ENCODE peak calls at places on chromosomes 11 and 22, in four cellular contexts. One of them, this sample, is unnamed.

GRCh38 chr11:36510567-36511020 is 522 bp upstream of the TRAF6 start:
- DNase-seq in pancreas: no peak
- DNase-seq in osteoblast: peak; percentile 39
- DNase-seq in lower lobe of right lung: no peak
- DNase-seq in this sample: no peak

GRCh38 chr22:41123151-41123550 is 30.8 kb downstream of the EP300 start:
- DNase-seq in pancreas: no peak
- DNase-seq in osteoblast: no peak
- DNase-seq in lower lobe of right lung: no peak
- DNase-seq in this sample: no peak

GRCh38 chr11:35158371-35159081 is 19.6 kb downstream of the CD44 start:
- DNase-seq in pancreas: no peak
- DNase-seq in osteoblast: peak; percentile 2
- DNase-seq in lower lobe of right lung: no peak
- DNase-seq in this sample: peak; percentile 75

GRCh38 chr11:68043349-68044144 is 4.7 kb downstream of the TCIRG1 start:
- DNase-seq in pancreas: peak; percentile 56
- DNase-seq in osteoblast: peak; percentile 94
- DNase-seq in lower lobe of right lung: no peak
- DNase-seq in this sample: peak; percentile 80

GRCh38 chr11:34250732-34251639 is 106.8 kb downstream of the ABTB2 start:
- DNase-seq in pancreas: no peak
- DNase-seq in osteoblast: peak; percentile 83
- DNase-seq in lower lobe of right lung: peak; percentile 67
- DNase-seq in this sample: no peak

GRCh38 chr11:119651802-119652584 is 77.0 kb downstream of the NECTIN1 start:
- DNase-seq in pancreas: peak; percentile 72
- DNase-seq in osteoblast: peak; percentile 35
- DNase-seq in lower lobe of right lung: no peak
- DNase-seq in this sample: no peak

GRCh38 chr11:62593434-62594044 is 2.2 kb upstream of the TUT1 start:
- DNase-seq in pancreas: peak; percentile 65
- DNase-seq in osteoblast: peak; percentile 92
- DNase-seq in lower lobe of right lung: peak; percentile 90
- DNase-seq in this sample: peak; percentile 88

GRCh38 chr22:41286639-41287091 is 678 bp upstream of the RANGAP1 start:
- DNase-seq in pancreas: peak; percentile 47
- DNase-seq in osteoblast: peak; percentile 53
- DNase-seq in lower lobe of right lung: no peak
- DNase-seq in this sample: no peak

GRCh38 chr11:80103149-80103859 is 662.5 kb upstream of the TENM4 start:
- DNase-seq in pancreas: no peak
- DNase-seq in osteoblast: peak; percentile 82
- DNase-seq in lower lobe of right lung: no peak
- DNase-seq in this sample: no peak

GRCh38 chr11:92130432-92130831 is 94.2 kb upstream of the FAT3 start:
- DNase-seq in pancreas: no peak
- DNase-seq in osteoblast: no peak
- DNase-seq in lower lobe of right lung: no peak
- DNase-seq in this sample: no peak

GRCh38 chr22:18048441-18048898 is 24.1 kb upstream of the MICAL3 start:
- DNase-seq in pancreas: no peak
- DNase-seq in osteoblast: peak; percentile 74
- DNase-seq in lower lobe of right lung: no peak
- DNase-seq in this sample: peak; percentile 71

GRCh38 chr11:130209944-130210854 is 50.6 kb downstream of the ST14 start:
- DNase-seq in pancreas: no peak
- DNase-seq in osteoblast: peak; percentile 56
- DNase-seq in lower lobe of right lung: peak; percentile 39
- DNase-seq in this sample: peak; percentile 55

GRCh38 chr11:73412308-73412707 is 36.1 kb downstream of the RELT start:
- DNase-seq in pancreas: no peak
- DNase-seq in osteoblast: no peak
- DNase-seq in lower lobe of right lung: no peak
- DNase-seq in this sample: no peak

GRCh38 chr11:96002339-96002738 is 78.4 kb upstream of the MTMR2 start:
- DNase-seq in pancreas: no peak
- DNase-seq in osteoblast: no peak
- DNase-seq in lower lobe of right lung: no peak
- DNase-seq in this sample: no peak

GRCh38 chr22:40665312-40665711 is 14.0 kb upstream of the MCHR1 start:
- DNase-seq in pancreas: no peak
- DNase-seq in osteoblast: peak; percentile 93
- DNase-seq in lower lobe of right lung: no peak
- DNase-seq in this sample: no peak

GRCh38 chr11:98365185-98365584 is 655.6 kb upstream of the CNTN5 start:
- DNase-seq in pancreas: no peak
- DNase-seq in osteoblast: no peak
- DNase-seq in lower lobe of right lung: no peak
- DNase-seq in this sample: no peak

GRCh38 chr11:92707173-92707619 is 262.3 kb upstream of the MTNR1B start:
- DNase-seq in pancreas: no peak
- DNase-seq in osteoblast: peak; percentile 13
- DNase-seq in lower lobe of right lung: no peak
- DNase-seq in this sample: no peak

GRCh38 chr22:26890870-26891269 is 233.5 kb downstream of the MIAT start:
- DNase-seq in pancreas: no peak
- DNase-seq in osteoblast: no peak
- DNase-seq in lower lobe of right lung: no peak
- DNase-seq in this sample: no peak

GRCh38 chr11:595400-595799 is 19.1 kb downstream of the PHRF1 start:
- DNase-seq in pancreas: no peak
- DNase-seq in osteoblast: no peak
- DNase-seq in lower lobe of right lung: no peak
- DNase-seq in this sample: no peak

GRCh38 chr11:68632802-68633201 is 51.5 kb upstream of the GAL start:
- DNase-seq in pancreas: no peak
- DNase-seq in osteoblast: no peak
- DNase-seq in lower lobe of right lung: no peak
- DNase-seq in this sample: no peak

GRCh38 chr11:29755474-29755873 is 261.4 kb downstream of the KCNA4 start:
- DNase-seq in pancreas: no peak
- DNase-seq in osteoblast: no peak
- DNase-seq in lower lobe of right lung: no peak
- DNase-seq in this sample: peak; percentile 47

GRCh38 chr11:91978747-91979146 is 245.9 kb upstream of the FAT3 start:
- DNase-seq in pancreas: no peak
- DNase-seq in osteoblast: no peak
- DNase-seq in lower lobe of right lung: no peak
- DNase-seq in this sample: no peak

GRCh38 chr22:42473484-42474193 is 41.4 kb upstream of the NFAM1 start:
- DNase-seq in pancreas: no peak
- DNase-seq in osteoblast: no peak
- DNase-seq in lower lobe of right lung: no peak
- DNase-seq in this sample: peak; percentile 1

GRCh38 chr11:88434333-88434976 is 96.9 kb upstream of the CTSC start:
- DNase-seq in pancreas: no peak
- DNase-seq in osteoblast: no peak
- DNase-seq in lower lobe of right lung: no peak
- DNase-seq in this sample: no peak

GRCh38 chr11:8209208-8209807 is 40.5 kb upstream of the RIC3 start:
- DNase-seq in pancreas: no peak
- DNase-seq in osteoblast: peak; percentile 54
- DNase-seq in lower lobe of right lung: no peak
- DNase-seq in this sample: no peak

GRCh38 chr11:65316311-65316978 is 1.8 kb downstream of the CDC42EP2 start:
- DNase-seq in pancreas: no peak
- DNase-seq in osteoblast: peak; percentile 96
- DNase-seq in lower lobe of right lung: peak; percentile 53
- DNase-seq in this sample: no peak

GRCh38 chr11:93542753-93543246 is 391 bp downstream of the SMCO4 start:
- DNase-seq in pancreas: peak; percentile 37
- DNase-seq in osteoblast: peak; percentile 85
- DNase-seq in lower lobe of right lung: no peak
- DNase-seq in this sample: peak; percentile 81

GRCh38 chr22:24685804-24686203 is 82.8 kb downstream of the GGT1 start:
- DNase-seq in pancreas: no peak
- DNase-seq in osteoblast: no peak
- DNase-seq in lower lobe of right lung: no peak
- DNase-seq in this sample: peak; percentile 80

GRCh38 chr11:8373519-8374432 is 110.1 kb upstream of the LMO1 start:
- DNase-seq in pancreas: no peak
- DNase-seq in osteoblast: peak; percentile 42
- DNase-seq in lower lobe of right lung: no peak
- DNase-seq in this sample: no peak

GRCh38 chr22:43263645-43264514 is 76.9 kb upstream of the TTLL12 start:
- DNase-seq in pancreas: peak; percentile 51
- DNase-seq in osteoblast: no peak
- DNase-seq in lower lobe of right lung: peak; percentile 71
- DNase-seq in this sample: peak; percentile 90

GRCh38 chr11:59706518-59707285 is 6.9 kb downstream of the OR10V1 start:
- DNase-seq in pancreas: no peak
- DNase-seq in osteoblast: no peak
- DNase-seq in lower lobe of right lung: no peak
- DNase-seq in this sample: no peak

GRCh38 chr11:104462346-104462745 is 298.4 kb upstream of the PDGFD start:
- DNase-seq in pancreas: no peak
- DNase-seq in osteoblast: no peak
- DNase-seq in lower lobe of right lung: no peak
- DNase-seq in this sample: no peak

GRCh38 chr11:45662665-45663485 is 2.5 kb downstream of the CHST1 start:
- DNase-seq in pancreas: no peak
- DNase-seq in osteoblast: peak; percentile 100
- DNase-seq in lower lobe of right lung: no peak
- DNase-seq in this sample: peak; percentile 48

GRCh38 chr11:47216141-47216798 is 1.5 kb downstream of the DDB2 start:
- DNase-seq in pancreas: no peak
- DNase-seq in osteoblast: peak; percentile 92
- DNase-seq in lower lobe of right lung: no peak
- DNase-seq in this sample: peak; percentile 82

GRCh38 chr11:75689861-75690641 is 21.2 kb upstream of the MAP6 start:
- DNase-seq in pancreas: no peak
- DNase-seq in osteoblast: no peak
- DNase-seq in lower lobe of right lung: no peak
- DNase-seq in this sample: no peak

GRCh38 chr11:102328748-102329147 is 11.5 kb downstream of the BIRC3 start:
- DNase-seq in pancreas: no peak
- DNase-seq in osteoblast: no peak
- DNase-seq in lower lobe of right lung: no peak
- DNase-seq in this sample: no peak
- H3K4me1 ChIP-seq in pancreas: no peaks in the 10 kb centered on the region
- H3K4me1 ChIP-seq in osteoblast: peaks cover 16% of the 10 kb centered on the region
- H3K4me1 ChIP-seq in lower lobe of right lung: no peaks in the 10 kb centered on the region
- H3K4me1 ChIP-seq in this sample: no peaks in the 10 kb centered on the region

GRCh38 chr11:17351510-17352176 is at the start of gene NCR3LG1:
- DNase-seq in pancreas: peak; percentile 29
- DNase-seq in osteoblast: peak; percentile 88
- DNase-seq in lower lobe of right lung: peak; percentile 74
- DNase-seq in this sample: peak; percentile 84
- H3K4me3 ChIP-seq in pancreas: peak within 1 kb of the TSS; percentile 65
- H3K4me3 ChIP-seq in osteoblast: peak within 1 kb of the TSS; percentile 78
- H3K4me3 ChIP-seq in lower lobe of right lung: peak within 1 kb of the TSS; percentile 71
- H3K4me3 ChIP-seq in this sample: peak within 1 kb of the TSS; percentile 75

GRCh38 chr11:66970371-66970807 is 4.7 kb upstream of the C11orf86 start:
- DNase-seq in pancreas: no peak
- DNase-seq in osteoblast: no peak
- DNase-seq in lower lobe of right lung: no peak
- DNase-seq in this sample: no peak
- H3K27ac ChIP-seq in pancreas: no peak overlapping the region
- H3K27ac ChIP-seq in osteoblast: peak overlapping the region; percentile 91
- H3K27ac ChIP-seq in lower lobe of right lung: no peak overlapping the region
- H3K27ac ChIP-seq in this sample: peak overlapping the region; percentile 43

GRCh38 chr22:37226087-37226486 is 13.8 kb upstream of the SSTR3 start:
- DNase-seq in pancreas: no peak
- DNase-seq in osteoblast: peak; percentile 53
- DNase-seq in lower lobe of right lung: no peak
- DNase-seq in this sample: no peak

GRCh38 chr22:37229805-37230672 is 14.0 kb downstream of the RAC2 start:
- DNase-seq in pancreas: no peak
- DNase-seq in osteoblast: peak; percentile 89
- DNase-seq in lower lobe of right lung: peak; percentile 80
- DNase-seq in this sample: peak; percentile 87

GRCh38 chr22:37229012-37229804 is 14.9 kb downstream of the RAC2 start:
- DNase-seq in pancreas: no peak
- DNase-seq in osteoblast: peak; percentile 96
- DNase-seq in lower lobe of right lung: no peak
- DNase-seq in this sample: no peak

GRCh38 chr22:37226514-37226913 is 14.2 kb upstream of the SSTR3 start:
- DNase-seq in pancreas: no peak
- DNase-seq in osteoblast: no peak
- DNase-seq in lower lobe of right lung: no peak
- DNase-seq in this sample: no peak

GRCh38 chr22:37228106-37229011 is 15.7 kb downstream of the RAC2 start:
- DNase-seq in pancreas: no peak
- DNase-seq in osteoblast: peak; percentile 86
- DNase-seq in lower lobe of right lung: no peak
- DNase-seq in this sample: peak; percentile 69
- H3K4me1 ChIP-seq in pancreas: peaks cover 5% of the 10 kb centered on the region
- H3K4me1 ChIP-seq in osteoblast: peaks cover 29% of the 10 kb centered on the region
- H3K4me1 ChIP-seq in lower lobe of right lung: peaks cover 35% of the 10 kb centered on the region
- H3K4me1 ChIP-seq in this sample: peaks cover 3% of the 10 kb centered on the region

GRCh38 chr11:10898763-10899541 is 41.1 kb upstream of the ZBED5 start:
- DNase-seq in pancreas: no peak
- DNase-seq in osteoblast: no peak
- DNase-seq in lower lobe of right lung: peak; percentile 62
- DNase-seq in this sample: no peak
- H3K4me3 ChIP-seq in pancreas: no peak overlapping the region
- H3K4me3 ChIP-seq in osteoblast: peak overlapping the region; percentile 30
- H3K4me3 ChIP-seq in lower lobe of right lung: peak overlapping the region; percentile 25
- H3K4me3 ChIP-seq in this sample: no peak overlapping the region

GRCh38 chr22:31490496-31490925 is 869 bp upstream of the EIF4ENIF1 start:
- DNase-seq in pancreas: peak; percentile 37
- DNase-seq in osteoblast: peak; percentile 95
- DNase-seq in lower lobe of right lung: peak; percentile 72
- DNase-seq in this sample: no peak
- H3K27ac ChIP-seq in pancreas: peak overlapping the region; percentile 98
- H3K27ac ChIP-seq in osteoblast: peak overlapping the region; percentile 89
- H3K27ac ChIP-seq in lower lobe of right lung: peak overlapping the region; percentile 98
- H3K27ac ChIP-seq in this sample: peak overlapping the region; percentile 96

GRCh38 chr11:11845066-11845465 is 3.3 kb downstream of the USP47 start:
- DNase-seq in pancreas: peak; percentile 51
- DNase-seq in osteoblast: no peak
- DNase-seq in lower lobe of right lung: no peak
- DNase-seq in this sample: no peak
- H3K4me1 ChIP-seq in pancreas: peaks cover 66% of the 10 kb centered on the region
- H3K4me1 ChIP-seq in osteoblast: peaks cover 41% of the 10 kb centered on the region
- H3K4me1 ChIP-seq in lower lobe of right lung: peaks cover 73% of the 10 kb centered on the region
- H3K4me1 ChIP-seq in this sample: peaks cover 18% of the 10 kb centered on the region

GRCh38 chr22:23452231-23453010 is 127.7 kb downstream of the IGLL1 start:
- DNase-seq in pancreas: no peak
- DNase-seq in osteoblast: no peak
- DNase-seq in lower lobe of right lung: no peak
- DNase-seq in this sample: peak; percentile 69

GRCh38 chr22:23450434-23450795 is 129.7 kb downstream of the IGLL1 start:
- DNase-seq in pancreas: no peak
- DNase-seq in osteoblast: no peak
- DNase-seq in lower lobe of right lung: no peak
- DNase-seq in this sample: no peak

GRCh38 chr22:23446796-23447350 is 133.2 kb downstream of the IGLL1 start:
- DNase-seq in pancreas: no peak
- DNase-seq in osteoblast: no peak
- DNase-seq in lower lobe of right lung: no peak
- DNase-seq in this sample: no peak
- H3K4me3 ChIP-seq in pancreas: no peak overlapping the region
- H3K4me3 ChIP-seq in osteoblast: no peak overlapping the region
- H3K4me3 ChIP-seq in lower lobe of right lung: no peak overlapping the region
- H3K4me3 ChIP-seq in this sample: no peak overlapping the region